ENCODE peak calls at places on chromosomes 1 and 21, in seven cellular contexts. M is nephron progenitor cell; B is spleen; S is CD4-positive, alpha-beta T cell; L is WTC11; V is sigmoid colon; D is hepatocyte. A is an unnamed sample.

GRCh38 chr1:84973493-84974334 is 23.2 kb downstream of the MCOLN2 start:
- DNase-seq in M (no peak), B (no peak), V (no peak), D (no peak), S (no peak), L (peak), A (no peak)

GRCh38 chr21:42187976-42188653 is 30.8 kb upstream of the ABCG1 start:
- DNase-seq in M (no peak), D (no peak), S (peak), L (no peak), B (peak), V (peak), A (no peak)

GRCh38 chr1:117058810-117059209 is 1.3 kb upstream of the TTF2 start:
- DNase-seq in S (no peak), L (no peak), V (no peak), D (no peak), M (no peak), B (no peak), A (no peak)

GRCh38 chr1:50156241-50157010 is 47.7 kb downstream of the ELAVL4 start:
- DNase-seq in M (no peak), L (no peak), B (no peak), D (no peak), V (no peak), S (no peak), A (no peak)

GRCh38 chr1:8554956-8555534 is 237.1 kb downstream of the SLC45A1 start:
- DNase-seq in B (no peak), V (peak), M (no peak), L (no peak), D (no peak), S (no peak), A (no peak)

GRCh38 chr1:16172232-16172830 is 16.5 kb upstream of the EPHA2 start:
- DNase-seq in D (no peak), S (no peak), M (no peak), L (no peak), B (no peak), V (no peak), A (no peak)

GRCh38 chr1:57017717-57018116 is 51.9 kb upstream of the C8B start:
- DNase-seq in S (no peak), V (no peak), M (no peak), B (no peak), L (peak), D (no peak), A (no peak)

GRCh38 chr1:90704817-90705216 is 12.3 kb downstream of the BARHL2 start:
- DNase-seq in L (peak), S (no peak), B (no peak), V (no peak), D (no peak), M (no peak), A (no peak)

GRCh38 chr1:12173631-12174121 is 6.9 kb downstream of the TNFRSF1B start:
- DNase-seq in V (no peak), B (peak), L (no peak), S (peak), D (no peak), M (no peak), A (no peak)

GRCh38 chr1:27005648-27006496 is 6.8 kb downstream of the TENT5B start:
- DNase-seq in B (no peak), M (no peak), D (peak), L (peak), S (no peak), V (no peak), A (no peak)

GRCh38 chr1:42765832-42766722 is 751 bp downstream of the P3H1 start:
- DNase-seq in D (peak), M (peak), B (no peak), L (peak), S (peak), V (peak), A (peak)

GRCh38 chr1:160646711-160647328 is at the start of gene SLAMF1:
- DNase-seq in S (peak), V (no peak), M (no peak), D (no peak), L (no peak), B (peak), A (no peak)

GRCh38 chr1:99643021-99643779 is 2.7 kb upstream of the PALMD start:
- DNase-seq in S (no peak), V (no peak), L (no peak), D (no peak), B (no peak), M (no peak), A (no peak)

DNA sequence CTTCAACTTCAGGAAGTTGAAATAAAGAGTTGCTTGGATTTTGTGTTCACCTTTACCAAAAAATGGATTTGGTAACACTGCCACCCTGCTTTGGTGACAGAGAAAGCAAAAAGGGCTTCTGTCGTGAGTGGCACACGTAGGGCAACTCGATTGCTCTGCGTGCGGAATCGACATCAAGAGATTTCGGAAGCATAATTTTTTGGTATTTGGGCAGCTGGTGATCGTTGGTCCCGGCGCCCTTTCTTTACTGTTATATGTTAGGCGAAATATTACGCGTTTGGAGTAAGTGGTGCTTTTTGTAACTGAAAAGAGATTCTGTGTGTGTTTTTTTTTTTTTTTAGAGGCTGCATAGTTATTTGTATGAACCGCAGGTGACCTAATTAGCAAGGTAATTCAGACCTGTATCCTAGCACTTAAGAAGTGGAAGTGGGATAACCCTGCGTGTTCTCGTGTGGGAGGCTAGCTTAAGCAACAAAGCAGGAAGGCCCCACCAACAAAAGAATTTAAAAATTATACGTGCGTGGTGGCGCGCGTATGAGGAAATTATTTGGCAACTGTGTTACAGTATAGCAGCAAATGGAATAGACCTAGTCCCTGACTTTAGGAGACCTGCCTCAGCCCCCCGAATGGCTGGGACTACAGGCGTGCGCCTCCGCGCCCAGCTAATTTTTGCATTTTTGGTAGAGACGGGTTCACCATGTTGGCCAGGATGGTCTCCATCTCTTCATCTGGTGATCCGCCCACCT is at the start of gene RNU11:
- DNase-seq in B (peak), M (peak), V (peak), D (peak), L (peak), S (peak), A (peak)
- TF ChIP-seq CTCF in B (peak), M (no peak), V (no peak), D (no peak), L (no peak), S (no peak), A (no peak)

DNA sequence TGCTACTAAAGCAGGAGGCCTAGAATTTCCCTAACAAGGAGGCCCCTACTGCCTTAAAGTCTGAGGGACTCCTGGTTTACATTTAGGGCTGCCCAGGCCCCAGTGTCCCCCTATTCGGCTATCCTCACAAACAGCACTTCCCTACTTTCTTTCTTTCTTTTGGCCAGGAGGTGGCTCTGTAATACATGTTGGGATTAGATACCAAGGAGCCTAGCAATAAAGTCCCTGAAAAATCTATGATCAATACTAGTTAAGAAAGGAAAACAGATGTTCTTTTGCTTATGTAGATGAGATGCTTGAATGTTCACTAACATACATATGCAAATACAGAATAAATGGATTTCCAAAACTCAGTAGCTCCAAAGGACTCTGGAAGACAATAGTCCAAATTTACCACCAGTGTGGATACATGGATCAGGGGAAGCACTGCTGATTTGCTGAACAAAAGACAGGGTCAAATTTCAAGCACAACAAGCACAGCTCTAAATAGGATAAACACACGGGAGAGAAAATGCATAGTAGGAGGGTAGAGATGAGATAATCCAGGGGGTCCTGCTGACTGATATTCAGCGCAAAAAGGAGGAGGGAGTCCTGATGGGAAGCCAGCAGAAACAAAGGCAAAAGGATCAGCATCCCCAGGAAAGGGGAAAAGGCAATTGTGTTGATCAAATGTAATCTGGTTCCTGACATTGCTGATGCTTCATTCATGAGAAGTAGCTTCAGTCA is 240.0 kb downstream of the NUF2 start:
- DNase-seq in L (peak), V (no peak), B (no peak), D (peak), M (no peak), S (no peak), A (peak)
- TF ChIP-seq CTCF in L (peak), V (no peak), B (peak), D (peak), M (peak), S (no peak), A (peak)

GRCh38 chr1:207397525-207397926 is 56.6 kb upstream of the CR2 start:
- DNase-seq in M (no peak), V (no peak), L (no peak), S (no peak), B (no peak), D (no peak), A (no peak)
- TF ChIP-seq CTCF in M (no peak), V (no peak), L (no peak), S (no peak), B (no peak), D (peak), A (peak)

GRCh38 chr1:97050501-97050900 is 328.9 kb downstream of the PTBP2 start:
- DNase-seq in L (no peak), D (peak), S (no peak), B (no peak), V (no peak), M (no peak), A (no peak)
- TF ChIP-seq CTCF in L (no peak), D (peak), S (no peak), B (no peak), V (no peak), M (no peak), A (peak)

DNA sequence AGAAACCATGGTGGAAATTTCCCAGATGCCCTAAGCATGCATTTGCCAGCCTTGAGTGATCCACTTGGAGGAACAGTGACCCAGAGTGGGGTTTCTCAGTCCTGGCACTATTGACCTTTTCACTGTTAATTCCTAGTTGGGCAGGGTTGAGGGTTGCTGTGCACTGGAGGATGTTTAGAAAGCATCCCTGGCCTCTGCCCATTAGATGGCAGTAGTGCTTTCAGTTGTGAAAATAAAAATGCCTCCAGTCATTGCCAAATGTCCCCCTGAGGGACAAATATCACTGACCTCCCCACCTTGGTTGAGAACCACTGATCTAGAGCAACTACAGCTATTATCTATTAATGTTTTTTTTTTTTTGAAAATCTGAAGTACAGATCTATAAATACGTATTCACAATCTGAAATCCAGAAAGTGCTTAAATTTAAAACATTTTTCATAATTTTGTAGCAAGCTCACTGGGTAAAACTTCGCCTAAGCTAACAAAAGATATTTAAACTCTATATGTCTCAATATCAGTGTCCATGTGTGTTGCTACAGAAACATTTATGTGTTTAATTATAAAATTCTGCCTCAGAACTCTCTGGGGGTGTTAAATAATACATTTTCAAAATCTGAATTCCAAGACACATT is 27.3 kb downstream of the F3 start:
- DNase-seq in D (peak), B (no peak), L (peak), S (no peak), M (peak), V (no peak), A (no peak)
- TF ChIP-seq CTCF in D (peak), B (peak), L (peak), S (no peak), M (peak), V (peak), A (peak)

GRCh38 chr1:15154480-15155036 is 1.0 kb downstream of the TMEM51 start:
- DNase-seq in M (peak), D (peak), B (no peak), S (no peak), L (peak), V (peak), A (no peak)

GRCh38 chr1:15153184-15153841 is at the start of gene TMEM51:
- DNase-seq in V (peak), L (peak), S (no peak), M (peak), B (no peak), D (peak), A (no peak)

GRCh38 chr1:15152318-15153183 is 996 bp upstream of the TMEM51 start:
- DNase-seq in S (no peak), L (peak), M (peak), B (peak), D (peak), V (peak), A (peak)

GRCh38 chr1:15155191-15155590 is 1.6 kb downstream of the TMEM51 start:
- DNase-seq in D (no peak), M (no peak), L (no peak), V (no peak), S (no peak), B (no peak), A (no peak)

DNA sequence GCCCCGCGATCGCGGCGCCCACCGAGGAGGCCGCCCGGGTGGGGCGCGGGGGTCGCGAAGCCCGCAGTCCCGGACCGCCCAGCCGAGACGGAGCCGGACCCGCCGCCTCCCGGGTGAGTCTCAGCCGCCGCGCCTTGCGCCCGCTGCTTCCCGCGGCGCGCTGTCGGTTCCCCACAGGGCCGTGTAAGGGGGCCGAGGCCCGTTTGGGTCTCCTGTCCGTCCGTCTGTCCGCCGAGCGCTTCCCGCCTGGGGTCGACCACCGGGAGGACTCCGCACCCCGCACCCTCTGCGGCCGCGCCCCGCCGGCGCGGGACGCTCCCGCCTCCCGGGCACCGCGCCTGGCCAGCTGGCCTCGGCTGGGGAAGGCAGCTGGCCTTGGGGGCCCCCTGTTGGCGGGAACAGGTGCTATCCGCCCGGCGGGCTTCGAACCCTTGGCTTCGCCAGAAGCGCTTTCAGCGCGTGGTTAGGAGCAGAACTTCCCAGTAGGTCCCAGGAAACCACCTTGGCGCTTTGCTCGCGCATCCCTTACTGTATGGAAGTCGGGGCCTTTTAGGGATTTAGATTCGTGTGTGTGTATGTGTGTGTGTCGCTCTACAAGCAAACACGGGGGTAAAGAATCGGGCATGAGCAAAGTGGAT is 414 bp downstream of the TMEM51 start:
- DNase-seq in B (peak), S (no peak), L (peak), D (peak), M (peak), V (peak), A (no peak)
- TF ChIP-seq CTCF in B (peak), S (no peak), L (peak), D (peak), M (peak), V (peak), A (peak)

GRCh38 chr1:168091063-168091462 is 45.7 kb downstream of the GPR161 start:
- DNase-seq in M (no peak), L (no peak), S (no peak), V (no peak), B (no peak), D (no peak), A (no peak)

GRCh38 chr1:168093616-168094015 is 43.1 kb downstream of the GPR161 start:
- DNase-seq in V (no peak), M (no peak), B (no peak), S (no peak), D (no peak), L (no peak), A (no peak)

GRCh38 chr1:168092151-168092550 is 44.6 kb downstream of the GPR161 start:
- DNase-seq in M (no peak), B (no peak), D (no peak), V (no peak), S (no peak), L (no peak), A (no peak)

GRCh38 chr1:168091720-168092119 is 45.0 kb downstream of the GPR161 start:
- DNase-seq in B (no peak), L (no peak), M (no peak), V (no peak), D (no peak), S (no peak), A (no peak)

GRCh38 chr1:168092566-168093355 is 44.0 kb downstream of the GPR161 start:
- DNase-seq in M (no peak), D (no peak), S (no peak), V (no peak), L (no peak), B (no peak), A (no peak)
- TF ChIP-seq CTCF in M (no peak), D (peak), S (no peak), V (no peak), L (no peak), B (no peak), A (peak)

GRCh38 chr1:46526013-46526688 is 25.3 kb downstream of the KNCN start:
- DNase-seq in V (no peak), B (no peak), M (peak), D (no peak), S (no peak), L (no peak), A (no peak)

GRCh38 chr1:46523556-46524443 is 27.6 kb downstream of the KNCN start:
- DNase-seq in V (no peak), L (no peak), B (peak), M (no peak), S (no peak), D (no peak), A (no peak)

GRCh38 chr1:46524843-46525242 is 26.6 kb downstream of the KNCN start:
- DNase-seq in S (no peak), V (no peak), M (no peak), D (no peak), B (peak), L (no peak), A (no peak)

GRCh38 chr1:46526689-46527291 is 24.7 kb downstream of the KNCN start:
- DNase-seq in D (no peak), M (peak), L (peak), B (no peak), V (no peak), S (no peak), A (no peak)

GRCh38 chr1:46525253-46525983 is 26.0 kb downstream of the KNCN start:
- DNase-seq in S (no peak), L (no peak), M (no peak), D (no peak), V (no peak), B (no peak), A (no peak)
- TF ChIP-seq CTCF in S (no peak), L (no peak), M (no peak), D (no peak), V (no peak), B (no peak), A (no peak)

DNA sequence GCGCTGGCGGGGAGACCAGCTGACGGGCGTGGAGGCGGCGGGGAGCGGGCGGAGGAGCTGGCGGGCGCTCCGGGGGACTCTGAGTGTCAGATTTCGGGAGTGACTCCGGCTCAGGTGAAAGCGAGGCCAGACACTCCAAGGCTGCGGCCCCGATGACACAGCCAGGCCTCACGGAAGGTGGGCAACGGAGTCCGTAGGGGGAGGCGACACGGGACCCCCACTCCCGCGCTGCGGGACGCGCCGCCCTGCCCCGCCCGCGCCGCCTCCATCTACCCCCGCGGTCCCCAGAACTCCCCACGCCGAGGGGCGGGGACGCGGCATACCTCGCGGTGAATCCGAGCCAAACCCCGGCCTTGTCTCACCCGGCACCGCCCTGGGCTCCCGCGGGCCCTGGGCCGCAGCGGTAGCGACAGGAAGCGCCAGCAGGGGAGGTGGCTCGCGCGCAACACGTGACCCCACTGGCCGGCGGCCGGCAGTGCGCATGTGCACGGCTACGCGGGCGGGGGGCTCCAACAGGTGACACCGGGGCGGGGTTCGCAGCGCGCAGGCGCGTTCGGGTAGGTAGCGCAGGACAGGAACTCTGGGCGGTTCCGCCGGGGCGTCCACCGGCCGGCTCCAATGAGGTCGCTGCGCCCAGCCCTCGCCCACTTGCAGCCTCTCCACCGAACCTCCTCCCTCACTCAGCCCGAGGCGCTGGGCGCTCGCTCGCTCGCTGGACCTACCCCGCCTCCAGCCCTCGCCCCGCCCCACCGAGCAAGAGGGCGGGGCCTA is at the start of gene CC2D1B:
- DNase-seq in D (peak), S (peak), L (peak), M (peak), V (peak), B (peak), A (peak)
- TF ChIP-seq CTCF in D (peak), S (no peak), L (no peak), M (no peak), V (no peak), B (peak), A (no peak)